ENCODE peak calls at places on chromosomes 7 and 10, in eight cellular contexts. D is activated CD4-positive, alpha-beta memory T cell treated with anti-CD3 and anti-CD28 coated beads, Interleukin-2, amount 10 ng/mL, durations not matched to agents 7 days and 5 days; N is activated naive CD4-positive, alpha-beta T cell; B is T-cell; I is activated CD4-positive, CD25-positive, alpha-beta regulatory T cell; E is A549; C is mammary epithelial cell; A is LHCN-M2. Z is an unnamed sample.
A peak's percentile ranks its signal among the peaks of the same experiment; 100 is the strongest.

GRCh38 chr7:1950066-1950622 is 280.1 kb downstream of the ELFN1 start:
- DNase-seq in N (no peak), A (no peak), E (no peak), B (no peak), C (no peak), I (no peak), D (no peak), Z (no peak)

GRCh38 chr7:155885162-155886160 is 73.2 kb upstream of the SHH start:
- DNase-seq in B (no peak), D (no peak), A (peak; percentile 75), C (no peak), I (no peak), N (no peak), E (peak; percentile 53), Z (no peak)

GRCh38 chr10:111522141-111522540 is 445.3 kb downstream of the ADRA2A start:
- DNase-seq in N (no peak), D (no peak), B (no peak), C (no peak), E (no peak), I (no peak), A (no peak), Z (no peak)

GRCh38 chr10:30459283-30459682 is 25.3 kb downstream of the MAP3K8 start:
- DNase-seq in E (no peak), I (no peak), B (no peak), N (no peak), C (no peak), A (no peak), D (no peak), Z (peak; percentile 35)

GRCh38 chr10:114403545-114404161 is 649 bp downstream of the AFAP1L2 start:
- DNase-seq in I (no peak), D (no peak), C (peak; percentile 71), N (no peak), E (peak; percentile 33), B (no peak), A (no peak), Z (no peak)

GRCh38 chr10:10930979-10931743 is 86.5 kb upstream of the CELF2 start:
- DNase-seq in A (no peak), N (no peak), C (no peak), I (no peak), D (no peak), E (no peak), B (no peak), Z (no peak)

GRCh38 chr7:95478139-95479037 is 7.4 kb upstream of the ASB4 start:
- DNase-seq in C (no peak), I (no peak), A (peak; percentile 82), D (no peak), E (peak; percentile 92), N (no peak), B (no peak), Z (peak; percentile 87)

GRCh38 chr7:44058759-44059218 is 6.6 kb downstream of the PGAM2 start:
- DNase-seq in C (no peak), E (no peak), A (no peak), B (no peak), N (no peak), D (no peak), I (no peak), Z (no peak)

GRCh38 chr7:78326870-78327269 is 528.3 kb downstream of the PHTF2 start:
- DNase-seq in E (no peak), N (no peak), C (no peak), I (no peak), D (no peak), A (peak; percentile 85), B (no peak), Z (no peak)

GRCh38 chr10:11020026-11020820 is 2.6 kb downstream of the CELF2 start:
- DNase-seq in N (no peak), I (no peak), E (no peak), B (no peak), D (no peak), A (no peak), C (no peak), Z (no peak)

GRCh38 chr7:17781491-17782215 is 158.6 kb downstream of the SNX13 start:
- DNase-seq in B (no peak), A (peak; percentile 24), C (peak; percentile 61), I (no peak), E (no peak), N (no peak), D (no peak), Z (no peak)

GRCh38 chr10:15369642-15370211 is 1.4 kb downstream of the FAM171A1 start:
- DNase-seq in C (no peak), N (no peak), D (no peak), B (no peak), E (no peak), I (no peak), A (no peak), Z (no peak)

GRCh38 chr10:95450188-95450587 is 111.0 kb downstream of the SORBS1 start:
- DNase-seq in B (no peak), N (no peak), D (no peak), C (no peak), A (no peak), E (no peak), I (no peak), Z (no peak)

GRCh38 chr10:9096288-9096687 is 1041.8 kb downstream of the GATA3 start:
- DNase-seq in B (peak; percentile 43), D (no peak), I (no peak), E (no peak), C (no peak), N (no peak), A (no peak), Z (no peak)

GRCh38 chr7:68929712-68930395 is 668.4 kb upstream of the AUTS2 start:
- DNase-seq in I (no peak), E (peak; percentile 57), B (no peak), A (no peak), D (no peak), N (no peak), C (no peak), Z (no peak)

GRCh38 chr10:113073549-113074189 is 123.6 kb downstream of the TCF7L2 start:
- DNase-seq in E (peak; percentile 99), D (no peak), B (no peak), N (no peak), C (no peak), A (peak; percentile 96), I (no peak), Z (no peak)

GRCh38 chr10:101046332-101047238 is 15.2 kb upstream of the KAZALD1 start:
- DNase-seq in C (no peak), D (no peak), I (no peak), B (no peak), A (no peak), E (no peak), N (no peak), Z (peak; percentile 73)

GRCh38 chr7:3028071-3028766 is 15.4 kb downstream of the CARD11 start:
- DNase-seq in E (peak; percentile 79), B (no peak), C (peak; percentile 72), D (peak; percentile 43), A (peak; percentile 72), I (no peak), N (no peak), Z (no peak)

GRCh38 chr10:1109795-1110673 is 53.8 kb downstream of the WDR37 start:
- DNase-seq in D (peak; percentile 85), N (peak; percentile 51), E (peak; percentile 81), I (peak; percentile 47), C (peak; percentile 83), A (peak; percentile 85), B (peak; percentile 70), Z (peak; percentile 94)

GRCh38 chr7:44151679-44152355 is 10.7 kb upstream of the MYL7 start:
- DNase-seq in N (no peak), B (no peak), D (no peak), E (no peak), A (no peak), C (no peak), I (no peak), Z (no peak)

GRCh38 chr7:121488251-121488650 is 92.1 kb upstream of the FAM3C start:
- DNase-seq in C (no peak), E (no peak), N (no peak), D (no peak), A (no peak), B (no peak), I (no peak), Z (no peak)

GRCh38 chr10:75197066-75197465 is 13.5 kb upstream of the VDAC2 start:
- DNase-seq in A (no peak), I (no peak), B (no peak), C (no peak), N (no peak), D (no peak), E (no peak), Z (no peak)

GRCh38 chr7:47314728-47315601 is 266.9 kb downstream of the TNS3 start:
- DNase-seq in B (no peak), D (no peak), I (no peak), C (no peak), E (no peak), N (no peak), A (peak; percentile 81), Z (no peak)

GRCh38 chr7:32518534-32519140 is 23.3 kb downstream of the AVL9 start:
- DNase-seq in N (no peak), C (peak; percentile 46), E (peak; percentile 89), A (peak; percentile 87), I (no peak), B (no peak), D (no peak), Z (peak; percentile 52)

GRCh38 chr7:27587429-27587828 is 75.3 kb downstream of the HIBADH start:
- DNase-seq in B (no peak), I (no peak), D (no peak), E (no peak), N (no peak), C (no peak), A (no peak), Z (no peak)

GRCh38 chr7:75937958-75938786 is 23.2 kb downstream of the POR start:
- DNase-seq in E (peak; percentile 93), A (peak; percentile 97), N (no peak), I (no peak), D (no peak), B (no peak), C (no peak), Z (peak; percentile 23)

GRCh38 chr7:134514663-134515062 is 12.7 kb upstream of the AKR1B10 start:
- DNase-seq in D (no peak), E (peak; percentile 92), A (peak; percentile 87), N (no peak), C (peak; percentile 75), I (no peak), B (peak; percentile 5), Z (peak; percentile 84)

GRCh38 chr7:123472327-123472726 is 62.1 kb downstream of the IQUB start:
- DNase-seq in B (no peak), E (no peak), C (no peak), N (no peak), I (no peak), D (no peak), A (no peak), Z (no peak)

Z was measured in A673.